ENCODE peak calls at places on chromosomes 5 and 9, in eight cellular contexts. U is hypothalamus; T is substantia nigra; H is neural crest cell; I is fibroblast of pulmonary artery; F is activated CD8-positive, alpha-beta T cell treated with anti-CD3 and anti-CD28 coated beads for 36 hours; A is transverse colon; N is NCI-H1694. Z is an unnamed sample.

GRCh38 chr5:14240366-14240765 is 97.2 kb downstream of the TRIO start:
- DNase-seq in U (no peak), T (no peak), H (no peak), I (peak), F (no peak), A (no peak), N (peak), Z (no peak)

GRCh38 chr5:73112359-73112758 is 8.0 kb upstream of the TMEM171 start:
- DNase-seq in U (no peak), T (no peak), H (no peak), I (no peak), F (no peak), A (no peak), N (no peak), Z (no peak)

GRCh38 chr9:121634329-121634784 is 17.1 kb upstream of the DAB2IP start:
- DNase-seq in U (no peak), T (no peak), H (no peak), I (no peak), F (peak), A (no peak), N (no peak), Z (no peak)

GRCh38 chr5:40486437-40487270 is 193.1 kb upstream of the PTGER4 start:
- DNase-seq in U (no peak), T (no peak), H (no peak), I (peak), F (peak), A (no peak), N (no peak), Z (no peak)

GRCh38 chr5:27815061-27815460 is 776.7 kb upstream of the CDH9 start:
- DNase-seq in U (no peak), T (no peak), H (no peak), I (no peak), F (no peak), A (no peak), N (no peak), Z (no peak)

GRCh38 chr5:179451099-179451812 is 99.1 kb upstream of the RUFY1 start:
- DNase-seq in U (no peak), T (no peak), H (no peak), I (no peak), F (no peak), A (no peak), N (no peak), Z (no peak)

GRCh38 chr5:179269781-179270543 is 75.3 kb downstream of the ADAMTS2 start:
- DNase-seq in U (no peak), T (no peak), H (no peak), I (no peak), F (no peak), A (peak), N (no peak), Z (peak)

GRCh38 chr5:170192829-170193228 is 40.0 kb upstream of the C5orf58 start:
- DNase-seq in U (no peak), T (no peak), H (no peak), I (no peak), F (no peak), A (no peak), N (no peak), Z (no peak)

GRCh38 chr5:4017076-4017803 is 421.6 kb downstream of the IRX1 start:
- DNase-seq in U (no peak), T (no peak), H (no peak), I (no peak), F (peak), A (no peak), N (no peak), Z (no peak)

GRCh38 chr5:10355071-10355889 is 1.8 kb downstream of the MARCHF6 start:
- DNase-seq in U (no peak), T (no peak), H (no peak), I (peak), F (peak), A (no peak), N (no peak), Z (no peak)

GRCh38 chr9:38362912-38363588 is 29.5 kb upstream of the ALDH1B1 start:
- DNase-seq in U (peak), T (peak), H (peak), I (peak), F (peak), A (peak), N (peak), Z (no peak)

Z was measured in gastrocnemius medialis.